ENCODE peak calls at places on chromosomes 7 and 10, in four cellular contexts. One of them, this sample, is unnamed.

GRCh38 chr10:48460148-48460545 is 144.7 kb downstream of the ARHGAP22 start:
- DNase-seq in K562: no peak
- DNase-seq in SK-N-SH: no peak
- DNase-seq in GM12878: no peak
- DNase-seq in this sample: no peak

GRCh38 chr10:8006274-8006999 is 48.1 kb upstream of the GATA3 start:
- DNase-seq in SK-N-SH: no peak
- DNase-seq in GM12878: no peak
- DNase-seq in K562: no peak
- DNase-seq in this sample: no peak

GRCh38 chr7:73681031-73681430 is 2.2 kb downstream of the DNAJC30 start:
- DNase-seq in SK-N-SH: no peak
- DNase-seq in GM12878: no peak
- DNase-seq in K562: no peak
- DNase-seq in this sample: no peak

GRCh38 chr10:125107166-125107949 is 53.0 kb downstream of the CTBP2 start:
- DNase-seq in GM12878: no peak
- DNase-seq in K562: no peak
- DNase-seq in SK-N-SH: no peak
- DNase-seq in this sample: no peak

GRCh38 chr7:80392229-80393169 is 119.4 kb downstream of the GNAT3 start:
- DNase-seq in GM12878: no peak
- DNase-seq in SK-N-SH: peak; percentile 20
- DNase-seq in K562: no peak
- DNase-seq in this sample: peak; percentile 17

GRCh38 chr7:139730746-139731612 is 46.8 kb downstream of the HIPK2 start:
- DNase-seq in GM12878: no peak
- DNase-seq in SK-N-SH: no peak
- DNase-seq in K562: no peak
- DNase-seq in this sample: no peak

GRCh38 chr10:133318494-133319127 is 9.9 kb downstream of the ZNF511 start:
- DNase-seq in SK-N-SH: peak; percentile 88
- DNase-seq in GM12878: no peak
- DNase-seq in K562: peak; percentile 82
- DNase-seq in this sample: peak; percentile 56

GRCh38 chr7:20238754-20239324 is 21.7 kb upstream of the MACC1 start:
- DNase-seq in K562: peak; percentile 90
- DNase-seq in SK-N-SH: no peak
- DNase-seq in GM12878: peak; percentile 98
- DNase-seq in this sample: no peak

GRCh38 chr7:142248166-142249160 is 9.4 kb downstream of the PRSS58 start:
- DNase-seq in SK-N-SH: no peak
- DNase-seq in GM12878: no peak
- DNase-seq in K562: no peak
- DNase-seq in this sample: no peak

GRCh38 chr7:114468844-114469243 is 54.2 kb downstream of the FOXP2 start:
- DNase-seq in GM12878: no peak
- DNase-seq in SK-N-SH: no peak
- DNase-seq in K562: no peak
- DNase-seq in this sample: no peak

GRCh38 chr10:77554996-77555397 is 82.6 kb downstream of the KCNMA1 start:
- DNase-seq in SK-N-SH: no peak
- DNase-seq in K562: no peak
- DNase-seq in GM12878: no peak
- DNase-seq in this sample: no peak

GRCh38 chr7:126843883-126844282 is 408.9 kb downstream of the GRM8 start:
- DNase-seq in GM12878: no peak
- DNase-seq in SK-N-SH: no peak
- DNase-seq in K562: no peak
- DNase-seq in this sample: no peak

GRCh38 chr7:135197906-135198655 is 13.2 kb downstream of the WDR91 start:
- DNase-seq in K562: no peak
- DNase-seq in GM12878: no peak
- DNase-seq in SK-N-SH: no peak
- DNase-seq in this sample: no peak

GRCh38 chr10:125048101-125048864 is 106.4 kb downstream of the ZRANB1 start:
- DNase-seq in K562: peak; percentile 90
- DNase-seq in SK-N-SH: peak; percentile 88
- DNase-seq in GM12878: no peak
- DNase-seq in this sample: peak; percentile 52

GRCh38 chr10:22821501-22821900 is 106.4 kb upstream of the ARMC3 start:
- DNase-seq in GM12878: no peak
- DNase-seq in SK-N-SH: no peak
- DNase-seq in K562: no peak
- DNase-seq in this sample: no peak

GRCh38 chr10:22631185-22631584 is 83.2 kb downstream of the PIP4K2A start:
- DNase-seq in SK-N-SH: no peak
- DNase-seq in K562: no peak
- DNase-seq in GM12878: no peak
- DNase-seq in this sample: no peak

GRCh38 chr7:137142376-137142775 is 201.2 kb downstream of the PTN start:
- DNase-seq in GM12878: no peak
- DNase-seq in SK-N-SH: no peak
- DNase-seq in K562: no peak
- DNase-seq in this sample: no peak

GRCh38 chr7:53426145-53426750 is 390.8 kb downstream of the POM121L12 start:
- DNase-seq in K562: no peak
- DNase-seq in SK-N-SH: no peak
- DNase-seq in GM12878: no peak
- DNase-seq in this sample: no peak

GRCh38 chr10:35561670-35562069 is 43.5 kb upstream of the GJD4 start:
- DNase-seq in SK-N-SH: no peak
- DNase-seq in GM12878: no peak
- DNase-seq in K562: no peak
- DNase-seq in this sample: no peak

GRCh38 chr7:128053023-128053422 is 21.8 kb upstream of the LRRC4 start:
- DNase-seq in SK-N-SH: peak; percentile 56
- DNase-seq in GM12878: no peak
- DNase-seq in K562: peak; percentile 49
- DNase-seq in this sample: no peak

GRCh38 chr10:5117021-5117420 is 22.8 kb downstream of the AKR1C3 start:
- DNase-seq in SK-N-SH: no peak
- DNase-seq in GM12878: no peak
- DNase-seq in K562: no peak
- DNase-seq in this sample: no peak

GRCh38 chr7:146321301-146321700 is 204.7 kb downstream of the CNTNAP2 start:
- DNase-seq in SK-N-SH: no peak
- DNase-seq in K562: no peak
- DNase-seq in GM12878: no peak
- DNase-seq in this sample: no peak

GRCh38 chr7:35723011-35723410 is 28.1 kb upstream of the HERPUD2 start:
- DNase-seq in K562: no peak
- DNase-seq in SK-N-SH: no peak
- DNase-seq in GM12878: no peak
- DNase-seq in this sample: no peak

GRCh38 chr7:129401228-129401967 is 32.8 kb upstream of the STRIP2 start:
- DNase-seq in GM12878: no peak
- DNase-seq in K562: peak; percentile 93
- DNase-seq in SK-N-SH: no peak
- DNase-seq in this sample: peak; percentile 29

GRCh38 chr10:50281210-50281966 is 30.1 kb upstream of the ASAH2 start:
- DNase-seq in SK-N-SH: no peak
- DNase-seq in GM12878: no peak
- DNase-seq in K562: no peak
- DNase-seq in this sample: no peak

GRCh38 chr7:116334555-116334954 is 124.2 kb downstream of the TES start:
- DNase-seq in GM12878: no peak
- DNase-seq in K562: no peak
- DNase-seq in SK-N-SH: no peak
- DNase-seq in this sample: no peak

GRCh38 chr7:158491094-158491493 is 96.5 kb downstream of the PTPRN2 start:
- DNase-seq in SK-N-SH: no peak
- DNase-seq in GM12878: no peak
- DNase-seq in K562: no peak
- DNase-seq in this sample: no peak

GRCh38 chr7:13050703-13051102 is 363.3 kb downstream of the ARL4A start:
- DNase-seq in SK-N-SH: no peak
- DNase-seq in GM12878: no peak
- DNase-seq in K562: peak; percentile 51
- DNase-seq in this sample: peak; percentile 28

GRCh38 chr7:369476-369980 is 79.6 kb downstream of the FOXL3 start:
- DNase-seq in GM12878: no peak
- DNase-seq in K562: no peak
- DNase-seq in SK-N-SH: no peak
- DNase-seq in this sample: no peak

GRCh38 chr7:44956157-44956766 is 22.6 kb downstream of the MYO1G start:
- DNase-seq in K562: peak; percentile 43
- DNase-seq in GM12878: no peak
- DNase-seq in SK-N-SH: peak; percentile 11
- DNase-seq in this sample: no peak

GRCh38 chr7:84799131-84799530 is 387.7 kb downstream of the SEMA3D start:
- DNase-seq in SK-N-SH: no peak
- DNase-seq in GM12878: no peak
- DNase-seq in K562: no peak
- DNase-seq in this sample: no peak

GRCh38 chr7:124072603-124073324 is 39.9 kb upstream of the TMEM229A start:
- DNase-seq in GM12878: no peak
- DNase-seq in K562: no peak
- DNase-seq in SK-N-SH: no peak
- DNase-seq in this sample: peak; percentile 6

GRCh38 chr7:45921699-45922519 is 837 bp upstream of the IGFBP3 start:
- DNase-seq in GM12878: no peak
- DNase-seq in SK-N-SH: peak; percentile 73
- DNase-seq in K562: no peak
- DNase-seq in this sample: peak; percentile 34

GRCh38 chr10:52312999-52313349 is 1.1 kb upstream of the DKK1 start:
- DNase-seq in GM12878: no peak
- DNase-seq in K562: no peak
- DNase-seq in SK-N-SH: no peak
- DNase-seq in this sample: no peak

GRCh38 chr10:5560142-5560843 is 35.5 kb downstream of the CALML3 start:
- DNase-seq in SK-N-SH: no peak
- DNase-seq in K562: peak; percentile 59
- DNase-seq in GM12878: no peak
- DNase-seq in this sample: no peak

GRCh38 chr7:12456506-12456905 is 52.8 kb upstream of the VWDE start:
- DNase-seq in K562: no peak
- DNase-seq in GM12878: no peak
- DNase-seq in SK-N-SH: no peak
- DNase-seq in this sample: no peak

GRCh38 chr10:30750971-30751677 is 121.6 kb upstream of the LYZL2 start:
- DNase-seq in GM12878: peak; percentile 75
- DNase-seq in K562: no peak
- DNase-seq in SK-N-SH: no peak
- DNase-seq in this sample: no peak

GRCh38 chr10:29479081-29479917 is 155.5 kb downstream of the SVIL start:
- DNase-seq in SK-N-SH: no peak
- DNase-seq in GM12878: no peak
- DNase-seq in K562: no peak
- DNase-seq in this sample: no peak

GRCh38 chr10:83122336-83122735 is 1017.0 kb upstream of the GHITM start:
- DNase-seq in SK-N-SH: no peak
- DNase-seq in K562: no peak
- DNase-seq in GM12878: no peak
- DNase-seq in this sample: no peak

GRCh38 chr7:72321081-72321480 is 91.1 kb downstream of the CALN1 start:
- DNase-seq in K562: no peak
- DNase-seq in GM12878: no peak
- DNase-seq in SK-N-SH: no peak
- DNase-seq in this sample: no peak
- TF ChIP-seq NFIC in K562: no peak
- TF ChIP-seq NFIC in GM12878: no peak
- TF ChIP-seq NFIC in SK-N-SH: no peak
- TF ChIP-seq NFIC in this sample: no peak

DNA sequence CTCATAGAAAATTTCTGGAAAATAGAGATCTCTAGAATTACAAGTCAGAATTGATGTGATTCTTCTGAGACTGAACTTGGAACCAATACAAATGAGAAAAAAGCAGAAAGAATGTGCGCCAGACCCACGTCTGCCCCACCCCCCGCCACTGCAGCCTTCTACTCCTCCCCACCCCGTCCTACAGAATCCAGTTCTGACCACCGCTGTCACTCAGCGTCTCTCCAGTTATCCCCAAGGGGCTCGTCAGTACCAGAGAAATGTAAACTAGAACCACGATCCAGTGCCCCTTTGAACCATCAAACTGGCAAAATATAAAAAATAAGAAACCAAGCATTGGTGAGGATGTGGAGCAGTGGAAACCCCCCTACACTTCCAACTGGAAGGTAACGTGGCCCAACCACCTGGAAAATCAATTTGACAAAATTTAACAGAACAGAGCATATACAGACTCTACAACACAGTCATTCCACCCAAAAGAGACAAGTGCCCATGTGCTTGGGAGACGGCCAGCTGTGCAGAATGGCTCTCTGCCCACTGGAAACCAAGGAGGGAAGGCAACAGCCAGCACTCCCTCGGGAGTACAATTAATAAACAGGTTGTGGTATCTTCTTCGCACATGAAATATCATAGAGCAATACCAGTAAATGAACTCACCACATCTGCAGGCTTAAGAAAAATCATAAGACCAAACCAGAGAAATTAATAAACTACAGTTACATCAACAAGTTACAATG is 397.8 kb downstream of the TNS3 start:
- DNase-seq in SK-N-SH: no peak
- DNase-seq in K562: no peak
- DNase-seq in GM12878: no peak
- DNase-seq in this sample: no peak
- TF ChIP-seq SIN3A in SK-N-SH: no peak
- TF ChIP-seq SIN3A in K562: no peak
- TF ChIP-seq SIN3A in GM12878: no peak
- TF ChIP-seq SIN3A in this sample: no peak

DNA sequence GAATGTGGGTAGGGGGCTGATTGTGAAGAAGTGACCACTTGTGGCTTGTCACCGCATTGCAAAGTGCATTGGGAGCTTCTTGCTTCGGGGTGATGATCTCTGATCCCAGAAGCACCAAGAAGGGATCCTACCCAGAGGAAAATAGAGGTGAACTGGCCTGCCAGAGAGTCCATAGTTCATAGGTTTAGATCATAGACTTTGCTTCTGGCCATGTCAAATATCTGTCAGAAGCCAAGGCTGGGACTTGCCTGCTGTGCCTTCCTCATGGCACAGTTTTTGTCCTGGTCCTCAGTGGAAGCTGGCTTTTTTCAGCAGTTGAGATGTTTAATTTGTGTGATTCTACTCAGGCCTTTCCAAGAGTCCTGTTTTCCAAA is 1.1 kb downstream of the ZSWIM8 start:
- DNase-seq in SK-N-SH: no peak
- DNase-seq in GM12878: no peak
- DNase-seq in K562: no peak
- DNase-seq in this sample: no peak
- TF ChIP-seq RAD21 in SK-N-SH: no peak
- TF ChIP-seq RAD21 in GM12878: no peak
- TF ChIP-seq RAD21 in K562: no peak
- TF ChIP-seq RAD21 in this sample: no peak

DNA sequence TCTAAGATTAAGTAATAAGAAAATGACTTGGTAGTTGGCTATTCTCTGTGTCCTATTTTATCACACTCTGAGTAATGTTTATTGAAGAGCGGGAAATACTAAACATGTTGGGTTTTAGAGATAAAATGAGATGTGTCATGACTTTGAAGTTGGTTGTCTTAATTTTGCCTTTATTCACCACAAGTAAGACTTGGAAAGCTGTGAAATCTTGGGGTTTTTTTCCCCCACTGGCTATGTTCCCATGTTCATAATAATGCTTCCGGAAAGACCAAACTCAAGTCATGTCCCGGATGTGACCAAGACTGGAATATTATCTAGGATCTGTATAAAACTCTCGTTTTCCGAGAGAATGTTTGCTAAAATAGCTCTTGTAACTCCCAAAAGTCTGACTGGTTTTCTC is 169.4 kb downstream of the ZNF365 start:
- DNase-seq in K562: no peak
- DNase-seq in GM12878: no peak
- DNase-seq in SK-N-SH: no peak
- DNase-seq in this sample: no peak
- TF ChIP-seq NFIC in K562: no peak
- TF ChIP-seq NFIC in GM12878: no peak
- TF ChIP-seq NFIC in SK-N-SH: no peak
- TF ChIP-seq NFIC in this sample: no peak

This sample was measured in HepG2.